ENCODE peak calls at places on chromosomes 13 and 19, in ten cellular contexts. D, A, E, T, M, V, J, O, P and B are unnamed samples.

GRCh38 chr13:66264976-66265375 is 965.2 kb downstream of the PCDH9 start:
- DNase-seq in V (no peak), J (no peak), O (no peak), E (no peak), D (no peak), M (no peak), P (no peak), T (no peak), A (no peak), B (no peak)

GRCh38 chr13:44471686-44472085 is 98.1 kb downstream of the SERP2 start:
- DNase-seq in T (no peak), M (no peak), E (no peak), P (no peak), V (no peak), D (peak; percentile 52), A (no peak), O (no peak), J (peak; percentile 13), B (no peak)

GRCh38 chr19:45016388-45017314 is 15.4 kb downstream of the RELB start:
- DNase-seq in M (peak; percentile 31), D (peak; percentile 67), T (peak; percentile 68), E (peak; percentile 80), O (no peak), P (no peak), V (peak; percentile 52), A (peak; percentile 65), J (peak; percentile 31), B (peak; percentile 94)

GRCh38 chr13:23642110-23642509 is 71.9 kb downstream of the TNFRSF19 start:
- DNase-seq in J (no peak), D (no peak), V (no peak), P (no peak), M (no peak), T (no peak), O (no peak), A (no peak), E (no peak), B (no peak)

GRCh38 chr13:53197424-53197823 is 168.8 kb downstream of the OLFM4 start:
- DNase-seq in M (peak; percentile 88), O (no peak), J (no peak), P (no peak), E (no peak), T (no peak), D (no peak), V (no peak), A (no peak), B (no peak)

GRCh38 chr19:35316560-35316959 is 12.4 kb upstream of the CD22 start:
- DNase-seq in V (no peak), J (no peak), E (no peak), M (no peak), O (no peak), D (no peak), A (no peak), P (no peak), T (no peak), B (no peak)

GRCh38 chr13:100158569-100158968 is 69.7 kb downstream of the PCCA start:
- DNase-seq in D (no peak), O (no peak), P (no peak), A (no peak), E (no peak), M (no peak), J (no peak), V (no peak), T (no peak), B (no peak)

GRCh38 chr19:710767-711166 is 2.0 kb downstream of the PALM start:
- DNase-seq in V (no peak), J (no peak), P (peak; percentile 69), T (no peak), D (peak; percentile 39), M (no peak), O (no peak), E (no peak), A (no peak), B (no peak)

GRCh38 chr13:99342723-99343315 is 35.6 kb upstream of the GPR183 start:
- DNase-seq in M (no peak), J (no peak), D (no peak), E (no peak), A (no peak), T (no peak), P (no peak), V (no peak), O (no peak), B (no peak)

GRCh38 chr13:112532837-112533745 is 54.9 kb downstream of the TUBGCP3 start:
- DNase-seq in M (no peak), A (no peak), E (no peak), V (no peak), P (no peak), T (no peak), O (no peak), J (no peak), D (peak; percentile 24), B (no peak)

GRCh38 chr19:51460164-51460992 is 2.1 kb upstream of the SIGLEC8 start:
- DNase-seq in M (no peak), O (no peak), A (no peak), T (no peak), P (peak; percentile 33), E (no peak), V (no peak), D (no peak), J (no peak), B (no peak)

GRCh38 chr19:15284896-15285295 is 47.4 kb downstream of the BRD4 start:
- DNase-seq in M (no peak), T (no peak), O (no peak), P (no peak), D (no peak), V (no peak), A (no peak), E (no peak), J (no peak), B (no peak)